ENCODE peak calls at places on chromosomes 12 and 14, in nine cellular contexts. One of them, this sample, is unnamed.

GRCh38 chr14:104295681-104296387 is 157.4 kb downstream of the KIF26A start:
- DNase-seq in sciatic nerve: peak
- DNase-seq in hepatocyte: no peak
- DNase-seq in psoas muscle: no peak
- DNase-seq in fibroblast of the conjunctiva: no peak
- DNase-seq in HT-29: no peak
- DNase-seq in stimulated activated CD8-positive, alpha-beta memory T cell treated with anti-CD3 and anti-CD28 coated beads, Interleukin-4, amount 100 ng/mL, for 24 hours: no peak
- DNase-seq in activated T-helper 1 cell treated with Interleukin-2 at 50 U/mL for 16 hours: no peak
- DNase-seq in nephron progenitor cell: no peak
- DNase-seq in this sample: no peak

GRCh38 chr14:20873370-20874177 is 17.6 kb upstream of the RNASE3 start:
- DNase-seq in activated T-helper 1 cell treated with Interleukin-2 at 50 U/mL for 16 hours: peak
- DNase-seq in stimulated activated CD8-positive, alpha-beta memory T cell treated with anti-CD3 and anti-CD28 coated beads, Interleukin-4, amount 100 ng/mL, for 24 hours: peak
- DNase-seq in hepatocyte: peak
- DNase-seq in fibroblast of the conjunctiva: peak
- DNase-seq in HT-29: peak
- DNase-seq in nephron progenitor cell: peak
- DNase-seq in sciatic nerve: peak
- DNase-seq in psoas muscle: peak
- DNase-seq in this sample: peak

GRCh38 chr14:88322505-88323085 is 474 bp downstream of the KCNK10 start:
- DNase-seq in psoas muscle: no peak
- DNase-seq in activated T-helper 1 cell treated with Interleukin-2 at 50 U/mL for 16 hours: no peak
- DNase-seq in fibroblast of the conjunctiva: no peak
- DNase-seq in stimulated activated CD8-positive, alpha-beta memory T cell treated with anti-CD3 and anti-CD28 coated beads, Interleukin-4, amount 100 ng/mL, for 24 hours: no peak
- DNase-seq in sciatic nerve: no peak
- DNase-seq in HT-29: no peak
- DNase-seq in hepatocyte: no peak
- DNase-seq in nephron progenitor cell: peak
- DNase-seq in this sample: peak

GRCh38 chr12:122067966-122068365 is 10.6 kb upstream of the MLXIP start:
- DNase-seq in HT-29: no peak
- DNase-seq in nephron progenitor cell: no peak
- DNase-seq in psoas muscle: no peak
- DNase-seq in stimulated activated CD8-positive, alpha-beta memory T cell treated with anti-CD3 and anti-CD28 coated beads, Interleukin-4, amount 100 ng/mL, for 24 hours: no peak
- DNase-seq in sciatic nerve: peak
- DNase-seq in hepatocyte: no peak
- DNase-seq in fibroblast of the conjunctiva: no peak
- DNase-seq in activated T-helper 1 cell treated with Interleukin-2 at 50 U/mL for 16 hours: no peak
- DNase-seq in this sample: no peak

GRCh38 chr12:86496595-86496994 is 240.4 kb upstream of the MGAT4C start:
- DNase-seq in fibroblast of the conjunctiva: no peak
- DNase-seq in psoas muscle: no peak
- DNase-seq in hepatocyte: no peak
- DNase-seq in HT-29: no peak
- DNase-seq in sciatic nerve: no peak
- DNase-seq in stimulated activated CD8-positive, alpha-beta memory T cell treated with anti-CD3 and anti-CD28 coated beads, Interleukin-4, amount 100 ng/mL, for 24 hours: no peak
- DNase-seq in activated T-helper 1 cell treated with Interleukin-2 at 50 U/mL for 16 hours: no peak
- DNase-seq in nephron progenitor cell: no peak
- DNase-seq in this sample: no peak

GRCh38 chr12:89323568-89324218 is 28.6 kb downstream of the DUSP6 start:
- DNase-seq in hepatocyte: no peak
- DNase-seq in fibroblast of the conjunctiva: no peak
- DNase-seq in nephron progenitor cell: no peak
- DNase-seq in sciatic nerve: no peak
- DNase-seq in HT-29: no peak
- DNase-seq in stimulated activated CD8-positive, alpha-beta memory T cell treated with anti-CD3 and anti-CD28 coated beads, Interleukin-4, amount 100 ng/mL, for 24 hours: no peak
- DNase-seq in psoas muscle: no peak
- DNase-seq in activated T-helper 1 cell treated with Interleukin-2 at 50 U/mL for 16 hours: no peak
- DNase-seq in this sample: no peak

GRCh38 chr12:7989827-7990491 is 42.6 kb upstream of the FOXJ2 start:
- DNase-seq in stimulated activated CD8-positive, alpha-beta memory T cell treated with anti-CD3 and anti-CD28 coated beads, Interleukin-4, amount 100 ng/mL, for 24 hours: peak
- DNase-seq in hepatocyte: no peak
- DNase-seq in activated T-helper 1 cell treated with Interleukin-2 at 50 U/mL for 16 hours: peak
- DNase-seq in fibroblast of the conjunctiva: no peak
- DNase-seq in psoas muscle: no peak
- DNase-seq in sciatic nerve: peak
- DNase-seq in nephron progenitor cell: no peak
- DNase-seq in HT-29: no peak
- DNase-seq in this sample: no peak

GRCh38 chr14:99273724-99274345 is 1.8 kb upstream of the BCL11B start:
- DNase-seq in psoas muscle: no peak
- DNase-seq in HT-29: peak
- DNase-seq in fibroblast of the conjunctiva: no peak
- DNase-seq in hepatocyte: peak
- DNase-seq in nephron progenitor cell: no peak
- DNase-seq in activated T-helper 1 cell treated with Interleukin-2 at 50 U/mL for 16 hours: no peak
- DNase-seq in sciatic nerve: no peak
- DNase-seq in stimulated activated CD8-positive, alpha-beta memory T cell treated with anti-CD3 and anti-CD28 coated beads, Interleukin-4, amount 100 ng/mL, for 24 hours: no peak
- DNase-seq in this sample: no peak